ENCODE peak calls at places on chromosomes 12 and 14, in six cellular contexts. One of them, this sample, is unnamed.

GRCh38 chr12:121536058-121536928 is 44.5 kb downstream of the KDM2B start:
- DNase-seq in NCI-H460: no peak
- DNase-seq in NCI-H446 treated with DMSO at 0.1 percent for 48 hours: no peak
- DNase-seq in activated B cell treated with CpG ODN at 0.5 μM for 24 hours: peak
- DNase-seq in T-helper 1 cell: peak
- DNase-seq in tibial artery: peak
- DNase-seq in this sample: peak

GRCh38 chr12:65518771-65519170 is 240.3 kb downstream of the MSRB3 start:
- DNase-seq in NCI-H460: no peak
- DNase-seq in T-helper 1 cell: no peak
- DNase-seq in activated B cell treated with CpG ODN at 0.5 μM for 24 hours: no peak
- DNase-seq in tibial artery: no peak
- DNase-seq in NCI-H446 treated with DMSO at 0.1 percent for 48 hours: no peak
- DNase-seq in this sample: no peak

GRCh38 chr12:2198088-2198501 is 145.3 kb downstream of the CACNA1C start:
- DNase-seq in NCI-H446 treated with DMSO at 0.1 percent for 48 hours: no peak
- DNase-seq in NCI-H460: no peak
- DNase-seq in activated B cell treated with CpG ODN at 0.5 μM for 24 hours: no peak
- DNase-seq in T-helper 1 cell: no peak
- DNase-seq in tibial artery: no peak
- DNase-seq in this sample: no peak

GRCh38 chr12:94033767-94034166 is 114.6 kb upstream of the PLXNC1 start:
- DNase-seq in T-helper 1 cell: no peak
- DNase-seq in tibial artery: no peak
- DNase-seq in NCI-H460: no peak
- DNase-seq in NCI-H446 treated with DMSO at 0.1 percent for 48 hours: no peak
- DNase-seq in activated B cell treated with CpG ODN at 0.5 μM for 24 hours: no peak
- DNase-seq in this sample: no peak

GRCh38 chr14:32596390-32596789 is 267.3 kb downstream of the AKAP6 start:
- DNase-seq in tibial artery: no peak
- DNase-seq in T-helper 1 cell: no peak
- DNase-seq in NCI-H460: no peak
- DNase-seq in NCI-H446 treated with DMSO at 0.1 percent for 48 hours: no peak
- DNase-seq in activated B cell treated with CpG ODN at 0.5 μM for 24 hours: no peak
- DNase-seq in this sample: no peak

GRCh38 chr14:104866451-104867370 is 1.6 kb downstream of the CEP170B start:
- DNase-seq in activated B cell treated with CpG ODN at 0.5 μM for 24 hours: no peak
- DNase-seq in tibial artery: no peak
- DNase-seq in T-helper 1 cell: no peak
- DNase-seq in NCI-H460: no peak
- DNase-seq in NCI-H446 treated with DMSO at 0.1 percent for 48 hours: no peak
- DNase-seq in this sample: peak

GRCh38 chr12:47885012-47885501 is 19.7 kb downstream of the VDR start:
- DNase-seq in NCI-H460: no peak
- DNase-seq in tibial artery: peak
- DNase-seq in NCI-H446 treated with DMSO at 0.1 percent for 48 hours: no peak
- DNase-seq in activated B cell treated with CpG ODN at 0.5 μM for 24 hours: no peak
- DNase-seq in T-helper 1 cell: no peak
- DNase-seq in this sample: no peak

GRCh38 chr12:85280138-85280983 is at the start of gene ALX1:
- DNase-seq in activated B cell treated with CpG ODN at 0.5 μM for 24 hours: no peak
- DNase-seq in NCI-H446 treated with DMSO at 0.1 percent for 48 hours: no peak
- DNase-seq in tibial artery: peak
- DNase-seq in NCI-H460: peak
- DNase-seq in T-helper 1 cell: no peak
- DNase-seq in this sample: peak

GRCh38 chr12:120117961-120118709 is 1.6 kb upstream of the RAB35 start:
- DNase-seq in T-helper 1 cell: no peak
- DNase-seq in tibial artery: no peak
- DNase-seq in NCI-H446 treated with DMSO at 0.1 percent for 48 hours: no peak
- DNase-seq in activated B cell treated with CpG ODN at 0.5 μM for 24 hours: no peak
- DNase-seq in NCI-H460: peak
- DNase-seq in this sample: no peak

GRCh38 chr14:75223664-75224154 is 47.3 kb upstream of the TMED10 start:
- DNase-seq in tibial artery: no peak
- DNase-seq in NCI-H446 treated with DMSO at 0.1 percent for 48 hours: no peak
- DNase-seq in T-helper 1 cell: no peak
- DNase-seq in NCI-H460: no peak
- DNase-seq in activated B cell treated with CpG ODN at 0.5 μM for 24 hours: no peak
- DNase-seq in this sample: peak